ENCODE peak calls at places on chromosomes 11 and 22, in four cellular contexts. I, M, S and A are unnamed samples.

GRCh38 chr22:49767355-49768062 is 60.2 kb downstream of the BRD1 start:
- DNase-seq in I (peak), M (peak), S (peak), A (peak)

GRCh38 chr22:22888509-22889353 is 1.1 kb downstream of the IGLL5 start:
- DNase-seq in S (no peak), M (no peak), I (no peak), A (no peak)

GRCh38 chr11:130692220-130692619 is 224.1 kb downstream of the SNX19 start:
- DNase-seq in I (no peak), S (no peak), M (no peak), A (no peak)

GRCh38 chr11:108836541-108836940 is 171.7 kb downstream of the DDX10 start:
- DNase-seq in I (no peak), S (no peak), M (no peak), A (no peak)

GRCh38 chr11:115817844-115818565 is 313.8 kb upstream of the CADM1 start:
- DNase-seq in I (no peak), S (no peak), M (no peak), A (no peak)

GRCh38 chr11:102237096-102237735 is 80.1 kb upstream of the BIRC3 start:
- DNase-seq in I (no peak), M (peak), S (no peak), A (no peak)

GRCh38 chr11:130449996-130450419 is 1.6 kb downstream of the ADAMTS15 start:
- DNase-seq in S (no peak), M (peak), I (no peak), A (peak)

GRCh38 chr11:132043714-132044113 is 673.3 kb downstream of the NTM start:
- DNase-seq in S (no peak), I (no peak), M (no peak), A (no peak)

GRCh38 chr11:102596578-102596977 is 28.6 kb downstream of the MMP20 start:
- DNase-seq in S (no peak), M (no peak), I (no peak), A (no peak)

GRCh38 chr11:117612111-117612510 is 184.9 kb downstream of the DSCAML1 start:
- DNase-seq in I (no peak), M (no peak), S (no peak), A (no peak)

DNA sequence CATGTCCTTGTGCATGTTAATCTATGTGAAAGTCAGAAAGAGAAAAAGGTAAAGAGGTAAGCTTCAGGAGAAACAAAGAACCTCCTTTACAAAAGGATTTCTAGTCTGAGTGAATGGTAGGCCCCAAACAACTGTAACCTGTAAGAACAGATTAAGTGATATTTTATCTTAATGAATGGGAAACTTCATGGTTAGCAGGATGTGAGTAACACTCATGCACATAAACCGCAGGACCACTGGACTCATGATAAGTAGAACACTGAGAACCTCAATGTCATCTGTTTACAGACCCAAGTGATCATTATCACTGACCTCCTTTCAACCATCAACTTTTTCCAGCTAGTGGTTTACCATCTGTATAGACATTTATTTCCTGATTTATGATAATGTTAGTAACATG is 19.9 kb downstream of the OR8G5 start:
- DNase-seq in S (no peak), M (peak), I (no peak), A (peak)
- TF ChIP-seq ELK1 in S (no peak), M (no peak), I (no peak), A (no peak)

GRCh38 chr22:17085277-17086091 is 684 bp downstream of the IL17RA start:
- DNase-seq in I (no peak), M (no peak), S (no peak), A (peak)
- TF ChIP-seq ELK1 in I (no peak), M (no peak), S (no peak), A (no peak)

GRCh38 chr22:45235101-45235777 is 5.5 kb downstream of the KIAA0930 start:
- DNase-seq in S (peak), M (no peak), I (no peak), A (no peak)

GRCh38 chr22:45235851-45236342 is 4.8 kb downstream of the KIAA0930 start:
- DNase-seq in S (no peak), M (no peak), I (no peak), A (no peak)

GRCh38 chr22:45238431-45239377 is 2.0 kb downstream of the KIAA0930 start:
- DNase-seq in I (no peak), S (no peak), M (no peak), A (no peak)

GRCh38 chr22:45239378-45240136 is 1.1 kb downstream of the KIAA0930 start:
- DNase-seq in M (no peak), S (no peak), I (no peak), A (no peak)

GRCh38 chr22:45237065-45237990 is 3.4 kb downstream of the KIAA0930 start:
- DNase-seq in S (no peak), I (no peak), M (no peak), A (no peak)
- TF ChIP-seq ELK1 in S (no peak), I (no peak), M (no peak), A (no peak)

DNA sequence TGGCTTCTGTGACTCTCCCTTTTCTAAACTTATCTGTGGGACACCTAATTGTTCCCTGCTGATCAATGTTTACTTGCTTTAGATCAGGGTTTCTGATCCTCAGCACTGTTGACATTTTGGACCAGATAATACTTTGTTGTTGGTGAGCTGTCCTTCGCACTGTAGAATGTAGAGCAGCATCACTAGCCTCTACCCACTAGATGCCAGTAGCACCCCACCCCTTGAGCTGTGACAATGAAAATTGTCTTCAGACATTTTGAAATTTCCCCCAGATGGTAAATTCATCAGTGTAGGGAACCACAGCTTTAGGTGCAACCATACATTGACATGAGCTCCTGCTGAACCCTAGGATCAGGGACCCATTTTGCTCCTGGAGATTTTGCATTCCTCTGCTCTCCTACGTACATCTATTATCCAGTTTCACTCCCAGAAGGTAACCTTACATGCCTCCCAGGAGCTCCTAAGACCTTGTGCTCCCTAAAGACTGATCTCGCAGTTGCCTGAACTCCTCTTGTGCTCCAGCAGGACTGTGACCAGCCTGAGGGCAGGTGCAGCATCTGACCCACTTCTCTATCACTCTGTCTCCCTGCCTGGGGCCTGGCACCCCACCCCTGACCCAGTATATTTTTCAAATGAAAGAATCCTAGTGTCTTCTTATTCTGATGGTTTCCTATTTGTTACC is 107.8 kb downstream of the FAR1 start:
- DNase-seq in I (peak), M (no peak), S (no peak), A (no peak)
- TF ChIP-seq ELK1 in I (no peak), M (no peak), S (no peak), A (no peak)

DNA sequence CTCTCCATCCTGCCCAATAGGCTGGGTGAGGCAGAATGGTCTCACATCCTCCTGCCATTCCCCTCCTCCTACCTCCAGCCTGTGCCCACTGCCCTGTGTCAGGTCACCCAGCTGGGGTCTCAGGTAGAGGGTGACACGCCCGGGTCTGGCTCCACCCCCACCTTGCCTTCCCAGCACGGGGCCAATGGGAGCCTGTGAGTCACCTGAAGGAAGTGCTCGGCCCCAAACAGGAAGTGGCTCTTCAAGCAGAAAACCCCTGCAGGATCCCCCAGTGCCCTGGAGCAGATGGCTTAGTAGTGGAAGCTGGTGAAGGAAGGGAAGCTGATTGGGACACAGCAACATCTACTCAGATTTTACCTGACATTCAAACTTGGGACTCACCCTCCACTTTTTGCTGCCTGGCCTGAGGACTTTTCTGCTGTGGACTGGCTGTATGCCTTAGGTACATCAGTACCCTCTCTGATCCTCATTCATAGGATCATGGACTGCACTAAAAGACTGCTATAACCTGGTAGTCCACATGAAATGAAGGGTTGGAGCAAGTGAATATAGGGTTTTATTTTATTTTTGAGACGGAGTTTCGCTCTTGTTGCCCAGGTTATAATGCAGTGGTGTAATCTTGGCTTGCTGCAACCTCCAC is 33.4 kb downstream of the GDPD5 start:
- DNase-seq in I (no peak), S (no peak), M (peak), A (peak)
- TF ChIP-seq ELK1 in I (no peak), S (no peak), M (no peak), A (no peak)

DNA sequence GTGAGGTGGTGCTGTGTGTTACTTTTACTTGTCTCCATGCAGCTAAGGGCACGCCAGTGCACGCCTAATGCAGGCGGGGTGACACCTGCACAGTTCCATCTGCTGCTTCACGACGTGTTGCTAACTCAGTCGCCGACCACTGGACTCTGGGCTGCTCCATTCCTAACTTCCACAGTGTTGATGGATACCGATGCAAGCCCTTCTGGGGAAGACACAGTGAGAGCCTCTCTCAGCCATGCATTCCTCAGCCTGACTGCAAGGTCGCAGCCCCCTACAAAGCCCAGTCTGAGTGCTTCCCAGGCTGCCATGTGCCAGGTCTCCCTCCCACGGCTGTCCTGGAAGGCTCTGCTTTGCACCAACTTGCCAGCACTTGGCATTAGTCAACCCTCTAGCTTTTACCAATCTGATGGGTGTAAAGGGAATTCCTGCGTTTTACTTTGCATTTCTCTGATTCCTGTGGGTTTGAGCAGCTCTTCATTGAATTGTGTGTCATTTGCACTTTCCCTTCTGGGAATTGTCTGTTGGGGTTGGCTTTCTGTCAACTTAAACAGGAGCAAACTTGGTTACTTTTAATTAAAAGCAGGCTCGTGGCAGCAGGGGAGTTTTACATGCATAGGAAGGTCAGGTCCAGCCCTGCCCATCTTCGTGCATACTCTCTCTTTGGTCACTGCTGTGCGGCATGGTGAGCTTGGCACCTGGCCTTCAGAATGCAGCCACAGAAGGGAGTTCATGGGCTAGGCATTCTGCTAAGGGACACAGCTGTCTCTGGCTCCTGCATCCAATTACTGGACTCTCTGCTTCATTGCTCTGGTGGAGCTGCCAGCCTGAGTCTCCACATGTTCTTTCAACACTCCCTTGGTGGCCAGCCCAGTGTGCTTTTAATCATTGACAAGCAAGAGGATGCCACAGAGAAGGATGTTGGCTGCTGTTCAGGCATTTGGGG is 34.6 kb upstream of the SHANK2 start:
- DNase-seq in I (peak), S (no peak), M (peak), A (no peak)
- TF ChIP-seq ELK1 in I (no peak), S (no peak), M (no peak), A (no peak)

GRCh38 chr11:13339196-13340153 is 61.9 kb downstream of the BMAL1 start:
- DNase-seq in S (no peak), I (peak), M (peak), A (peak)
- TF ChIP-seq ELK1 in S (no peak), I (no peak), M (no peak), A (no peak)